ENCODE peak calls at places on chromosomes 3 and 15, in four cellular contexts. S, K, A and B are unnamed samples.

GRCh38 chr15:94262201-94262600 is 30.8 kb downstream of the MCTP2 start:
- DNase-seq in S (no peak), K (no peak), A (no peak), B (no peak)

GRCh38 chr3:8938021-8938420 is 25.3 kb downstream of the RAD18 start:
- DNase-seq in S (peak; percentile 42), K (peak; percentile 53), A (no peak), B (peak; percentile 47)

GRCh38 chr3:46372492-46373359 is 2.0 kb downstream of the CCR5 start:
- DNase-seq in S (peak; percentile 45), K (peak; percentile 60), A (no peak), B (peak; percentile 38)

GRCh38 chr15:101307897-101308603 is 13.0 kb upstream of the SNRPA1 start:
- DNase-seq in S (no peak), K (no peak), A (no peak), B (no peak)

GRCh38 chr15:82832601-82833209 is 23.3 kb downstream of the WHAMM start:
- DNase-seq in S (peak; percentile 87), K (peak; percentile 91), A (no peak), B (no peak)

GRCh38 chr15:77035999-77036471 is 34.9 kb downstream of the TSPAN3 start:
- DNase-seq in S (no peak), K (no peak), A (no peak), B (no peak)

GRCh38 chr3:64792458-64792857 is 104.7 kb upstream of the ADAMTS9 start:
- DNase-seq in S (no peak), K (no peak), A (no peak), B (no peak)

GRCh38 chr15:66838671-66839239 is 136.7 kb downstream of the SMAD6 start:
- DNase-seq in S (peak; percentile 66), K (peak; percentile 65), A (no peak), B (peak; percentile 58)

GRCh38 chr15:95290376-95290973 is 1040.0 kb upstream of the NR2F2 start:
- DNase-seq in S (peak; percentile 50), K (peak; percentile 63), A (no peak), B (no peak)

GRCh38 chr15:97425596-97425995 is 534.9 kb upstream of the ARRDC4 start:
- DNase-seq in S (no peak), K (no peak), A (no peak), B (no peak)

GRCh38 chr3:63349583-63350177 is 71.6 kb downstream of the SYNPR start:
- DNase-seq in S (peak; percentile 77), K (peak; percentile 50), A (no peak), B (peak; percentile 70)

GRCh38 chr3:154926721-154927120 is 153.4 kb upstream of the MME start:
- DNase-seq in S (peak; percentile 36), K (no peak), A (no peak), B (no peak)

GRCh38 chr3:172256101-172256687 is 192.1 kb downstream of the GHSR start:
- DNase-seq in S (peak; percentile 86), K (peak; percentile 19), A (no peak), B (no peak)

GRCh38 chr3:151912041-151912440 is 38.6 kb downstream of the SUCNR1 start:
- DNase-seq in S (no peak), K (peak; percentile 61), A (no peak), B (peak; percentile 42)

GRCh38 chr15:96338772-96339661 is 8.5 kb downstream of the NR2F2 start:
- DNase-seq in S (peak; percentile 67), K (peak; percentile 34), A (no peak), B (peak; percentile 80)

GRCh38 chr3:39170461-39170860 is 17.1 kb upstream of the CSRNP1 start:
- DNase-seq in S (no peak), K (no peak), A (no peak), B (no peak)

GRCh38 chr3:61162965-61163364 is 88.3 kb downstream of the FHIT start:
- DNase-seq in S (no peak), K (no peak), A (no peak), B (no peak)

GRCh38 chr3:63047068-63047467 is 171.9 kb upstream of the CADPS start:
- DNase-seq in S (no peak), K (no peak), A (no peak), B (no peak)

GRCh38 chr3:49533786-49534519 is 20.3 kb upstream of the BSN start:
- DNase-seq in S (no peak), K (no peak), A (no peak), B (no peak)

GRCh38 chr3:140050977-140051957 is 116.3 kb downstream of the CLSTN2 start:
- DNase-seq in S (no peak), K (no peak), A (no peak), B (no peak)

GRCh38 chr15:80234883-80235282 is 17.1 kb downstream of the CTXND1 start:
- DNase-seq in S (peak; percentile 32), K (peak; percentile 20), A (peak; percentile 22), B (peak; percentile 40)

GRCh38 chr3:111904376-111905241 is 45.5 kb downstream of the PHLDB2 start:
- DNase-seq in S (peak; percentile 96), K (peak; percentile 96), A (no peak), B (peak; percentile 90)

GRCh38 chr15:63677778-63678177 is 80.6 kb downstream of the FBXL22 start:
- DNase-seq in S (no peak), K (no peak), A (no peak), B (no peak)

GRCh38 chr15:57334257-57334656 is 42.0 kb upstream of the CGNL1 start:
- DNase-seq in S (peak; percentile 22), K (no peak), A (no peak), B (peak; percentile 55)

GRCh38 chr3:151431940-151432339 is 28.9 kb downstream of the IGSF10 start:
- DNase-seq in S (peak; percentile 67), K (no peak), A (no peak), B (no peak)